ENCODE peak calls at places on chromosomes 5 and 9, in seven cellular contexts. One of them, this sample, is unnamed.

GRCh38 chr9:89179535-89179919 is 909 bp upstream of the SHC3 start:
- DNase-seq in naive thymus-derived CD4-positive, alpha-beta T cell: no peak
- DNase-seq in sciatic nerve: no peak
- DNase-seq in lung microvascular endothelial cell: peak; percentile 24
- DNase-seq in A549: peak; percentile 27
- DNase-seq in cardiac fibroblast: peak; percentile 72
- DNase-seq in stimulated activated CD8-positive, alpha-beta memory T cell treated with anti-CD3 and anti-CD28 coated beads, Interleukin-4, amount 100 ng/mL, for 24 hours: no peak
- DNase-seq in this sample: no peak

GRCh38 chr9:104774831-104775573 is 11.1 kb downstream of the NIPSNAP3B start:
- DNase-seq in sciatic nerve: no peak
- DNase-seq in stimulated activated CD8-positive, alpha-beta memory T cell treated with anti-CD3 and anti-CD28 coated beads, Interleukin-4, amount 100 ng/mL, for 24 hours: no peak
- DNase-seq in cardiac fibroblast: peak; percentile 33
- DNase-seq in naive thymus-derived CD4-positive, alpha-beta T cell: no peak
- DNase-seq in A549: no peak
- DNase-seq in lung microvascular endothelial cell: no peak
- DNase-seq in this sample: no peak

GRCh38 chr9:106797299-106797698 is 65.7 kb upstream of the ZNF462 start:
- DNase-seq in stimulated activated CD8-positive, alpha-beta memory T cell treated with anti-CD3 and anti-CD28 coated beads, Interleukin-4, amount 100 ng/mL, for 24 hours: no peak
- DNase-seq in naive thymus-derived CD4-positive, alpha-beta T cell: no peak
- DNase-seq in sciatic nerve: no peak
- DNase-seq in A549: peak; percentile 1
- DNase-seq in cardiac fibroblast: no peak
- DNase-seq in lung microvascular endothelial cell: no peak
- DNase-seq in this sample: no peak

GRCh38 chr5:125679522-125679921 is 743.7 kb upstream of the GRAMD2B start:
- DNase-seq in sciatic nerve: no peak
- DNase-seq in cardiac fibroblast: no peak
- DNase-seq in lung microvascular endothelial cell: no peak
- DNase-seq in naive thymus-derived CD4-positive, alpha-beta T cell: no peak
- DNase-seq in stimulated activated CD8-positive, alpha-beta memory T cell treated with anti-CD3 and anti-CD28 coated beads, Interleukin-4, amount 100 ng/mL, for 24 hours: no peak
- DNase-seq in A549: no peak
- DNase-seq in this sample: no peak

GRCh38 chr9:87640385-87640795 is 85.5 kb upstream of the CTSL start:
- DNase-seq in lung microvascular endothelial cell: peak; percentile 18
- DNase-seq in stimulated activated CD8-positive, alpha-beta memory T cell treated with anti-CD3 and anti-CD28 coated beads, Interleukin-4, amount 100 ng/mL, for 24 hours: no peak
- DNase-seq in naive thymus-derived CD4-positive, alpha-beta T cell: no peak
- DNase-seq in cardiac fibroblast: peak; percentile 94
- DNase-seq in sciatic nerve: no peak
- DNase-seq in A549: no peak
- DNase-seq in this sample: no peak

GRCh38 chr5:58207076-58207475 is 252.8 kb downstream of the PLK2 start:
- DNase-seq in lung microvascular endothelial cell: peak; percentile 32
- DNase-seq in sciatic nerve: no peak
- DNase-seq in cardiac fibroblast: no peak
- DNase-seq in naive thymus-derived CD4-positive, alpha-beta T cell: no peak
- DNase-seq in stimulated activated CD8-positive, alpha-beta memory T cell treated with anti-CD3 and anti-CD28 coated beads, Interleukin-4, amount 100 ng/mL, for 24 hours: no peak
- DNase-seq in A549: no peak
- DNase-seq in this sample: no peak

GRCh38 chr9:136457326-136457725 is 17.7 kb upstream of the INPP5E start:
- DNase-seq in naive thymus-derived CD4-positive, alpha-beta T cell: no peak
- DNase-seq in sciatic nerve: no peak
- DNase-seq in A549: no peak
- DNase-seq in lung microvascular endothelial cell: no peak
- DNase-seq in cardiac fibroblast: no peak
- DNase-seq in stimulated activated CD8-positive, alpha-beta memory T cell treated with anti-CD3 and anti-CD28 coated beads, Interleukin-4, amount 100 ng/mL, for 24 hours: no peak
- DNase-seq in this sample: no peak

GRCh38 chr5:151178779-151179488 is 21.4 kb upstream of the ANXA6 start:
- DNase-seq in sciatic nerve: no peak
- DNase-seq in naive thymus-derived CD4-positive, alpha-beta T cell: no peak
- DNase-seq in cardiac fibroblast: no peak
- DNase-seq in stimulated activated CD8-positive, alpha-beta memory T cell treated with anti-CD3 and anti-CD28 coated beads, Interleukin-4, amount 100 ng/mL, for 24 hours: no peak
- DNase-seq in A549: no peak
- DNase-seq in lung microvascular endothelial cell: no peak
- DNase-seq in this sample: no peak

GRCh38 chr9:306907-307306 is 92.2 kb downstream of the DOCK8 start:
- DNase-seq in naive thymus-derived CD4-positive, alpha-beta T cell: peak; percentile 65
- DNase-seq in A549: peak; percentile 28
- DNase-seq in sciatic nerve: no peak
- DNase-seq in lung microvascular endothelial cell: peak; percentile 20
- DNase-seq in cardiac fibroblast: no peak
- DNase-seq in stimulated activated CD8-positive, alpha-beta memory T cell treated with anti-CD3 and anti-CD28 coated beads, Interleukin-4, amount 100 ng/mL, for 24 hours: no peak
- DNase-seq in this sample: no peak

GRCh38 chr9:107142896-107143603 is 140.0 kb upstream of the RAD23B start:
- DNase-seq in stimulated activated CD8-positive, alpha-beta memory T cell treated with anti-CD3 and anti-CD28 coated beads, Interleukin-4, amount 100 ng/mL, for 24 hours: no peak
- DNase-seq in A549: no peak
- DNase-seq in lung microvascular endothelial cell: no peak
- DNase-seq in sciatic nerve: no peak
- DNase-seq in cardiac fibroblast: peak; percentile 46
- DNase-seq in naive thymus-derived CD4-positive, alpha-beta T cell: no peak
- DNase-seq in this sample: no peak

GRCh38 chr5:154654484-154655375 is 100.4 kb upstream of the LARP1 start:
- DNase-seq in cardiac fibroblast: peak; percentile 49
- DNase-seq in naive thymus-derived CD4-positive, alpha-beta T cell: no peak
- DNase-seq in sciatic nerve: no peak
- DNase-seq in lung microvascular endothelial cell: peak; percentile 59
- DNase-seq in A549: no peak
- DNase-seq in stimulated activated CD8-positive, alpha-beta memory T cell treated with anti-CD3 and anti-CD28 coated beads, Interleukin-4, amount 100 ng/mL, for 24 hours: no peak
- DNase-seq in this sample: no peak

GRCh38 chr9:26470287-26470686 is 422.3 kb downstream of the CAAP1 start:
- DNase-seq in lung microvascular endothelial cell: no peak
- DNase-seq in cardiac fibroblast: no peak
- DNase-seq in naive thymus-derived CD4-positive, alpha-beta T cell: no peak
- DNase-seq in stimulated activated CD8-positive, alpha-beta memory T cell treated with anti-CD3 and anti-CD28 coated beads, Interleukin-4, amount 100 ng/mL, for 24 hours: no peak
- DNase-seq in sciatic nerve: no peak
- DNase-seq in A549: no peak
- DNase-seq in this sample: no peak

GRCh38 chr9:104238668-104239067 is 144.6 kb downstream of the SMC2 start:
- DNase-seq in lung microvascular endothelial cell: no peak
- DNase-seq in stimulated activated CD8-positive, alpha-beta memory T cell treated with anti-CD3 and anti-CD28 coated beads, Interleukin-4, amount 100 ng/mL, for 24 hours: no peak
- DNase-seq in A549: no peak
- DNase-seq in sciatic nerve: no peak
- DNase-seq in naive thymus-derived CD4-positive, alpha-beta T cell: no peak
- DNase-seq in cardiac fibroblast: no peak
- DNase-seq in this sample: no peak

GRCh38 chr5:939368-939767 is 46.7 kb downstream of the TRIP13 start:
- DNase-seq in stimulated activated CD8-positive, alpha-beta memory T cell treated with anti-CD3 and anti-CD28 coated beads, Interleukin-4, amount 100 ng/mL, for 24 hours: no peak
- DNase-seq in A549: no peak
- DNase-seq in sciatic nerve: peak; percentile 42
- DNase-seq in cardiac fibroblast: no peak
- DNase-seq in lung microvascular endothelial cell: no peak
- DNase-seq in naive thymus-derived CD4-positive, alpha-beta T cell: no peak
- DNase-seq in this sample: no peak

GRCh38 chr5:127961764-127962148 is 121.8 kb upstream of the SLC12A2 start:
- DNase-seq in cardiac fibroblast: no peak
- DNase-seq in naive thymus-derived CD4-positive, alpha-beta T cell: no peak
- DNase-seq in lung microvascular endothelial cell: no peak
- DNase-seq in sciatic nerve: no peak
- DNase-seq in stimulated activated CD8-positive, alpha-beta memory T cell treated with anti-CD3 and anti-CD28 coated beads, Interleukin-4, amount 100 ng/mL, for 24 hours: no peak
- DNase-seq in A549: no peak
- DNase-seq in this sample: no peak

GRCh38 chr5:157358871-157359270 is 92.9 kb downstream of the CYFIP2 start:
- DNase-seq in lung microvascular endothelial cell: no peak
- DNase-seq in stimulated activated CD8-positive, alpha-beta memory T cell treated with anti-CD3 and anti-CD28 coated beads, Interleukin-4, amount 100 ng/mL, for 24 hours: no peak
- DNase-seq in cardiac fibroblast: no peak
- DNase-seq in sciatic nerve: no peak
- DNase-seq in naive thymus-derived CD4-positive, alpha-beta T cell: no peak
- DNase-seq in A549: no peak
- DNase-seq in this sample: no peak

GRCh38 chr9:121743441-121744001 is 92.1 kb downstream of the DAB2IP start:
- DNase-seq in lung microvascular endothelial cell: peak; percentile 88
- DNase-seq in naive thymus-derived CD4-positive, alpha-beta T cell: no peak
- DNase-seq in sciatic nerve: peak; percentile 86
- DNase-seq in cardiac fibroblast: peak; percentile 88
- DNase-seq in stimulated activated CD8-positive, alpha-beta memory T cell treated with anti-CD3 and anti-CD28 coated beads, Interleukin-4, amount 100 ng/mL, for 24 hours: no peak
- DNase-seq in A549: peak; percentile 85
- DNase-seq in this sample: peak; percentile 68

GRCh38 chr9:95845751-95846150 is 29.7 kb upstream of the ERCC6L2 start:
- DNase-seq in sciatic nerve: no peak
- DNase-seq in A549: no peak
- DNase-seq in naive thymus-derived CD4-positive, alpha-beta T cell: no peak
- DNase-seq in stimulated activated CD8-positive, alpha-beta memory T cell treated with anti-CD3 and anti-CD28 coated beads, Interleukin-4, amount 100 ng/mL, for 24 hours: no peak
- DNase-seq in cardiac fibroblast: no peak
- DNase-seq in lung microvascular endothelial cell: no peak
- DNase-seq in this sample: no peak

GRCh38 chr5:36728697-36729543 is 122.5 kb downstream of the SLC1A3 start:
- DNase-seq in cardiac fibroblast: peak; percentile 81
- DNase-seq in lung microvascular endothelial cell: peak; percentile 71
- DNase-seq in naive thymus-derived CD4-positive, alpha-beta T cell: peak; percentile 69
- DNase-seq in sciatic nerve: no peak
- DNase-seq in A549: peak; percentile 69
- DNase-seq in stimulated activated CD8-positive, alpha-beta memory T cell treated with anti-CD3 and anti-CD28 coated beads, Interleukin-4, amount 100 ng/mL, for 24 hours: no peak
- DNase-seq in this sample: peak; percentile 31

GRCh38 chr9:126206099-126206498 is 120.5 kb upstream of the MVB12B start:
- DNase-seq in naive thymus-derived CD4-positive, alpha-beta T cell: no peak
- DNase-seq in sciatic nerve: no peak
- DNase-seq in A549: no peak
- DNase-seq in cardiac fibroblast: no peak
- DNase-seq in stimulated activated CD8-positive, alpha-beta memory T cell treated with anti-CD3 and anti-CD28 coated beads, Interleukin-4, amount 100 ng/mL, for 24 hours: no peak
- DNase-seq in lung microvascular endothelial cell: no peak
- DNase-seq in this sample: no peak

GRCh38 chr5:146753618-146754123 is 124.9 kb downstream of the PPP2R2B start:
- DNase-seq in stimulated activated CD8-positive, alpha-beta memory T cell treated with anti-CD3 and anti-CD28 coated beads, Interleukin-4, amount 100 ng/mL, for 24 hours: no peak
- DNase-seq in cardiac fibroblast: no peak
- DNase-seq in A549: no peak
- DNase-seq in sciatic nerve: no peak
- DNase-seq in naive thymus-derived CD4-positive, alpha-beta T cell: peak; percentile 4
- DNase-seq in lung microvascular endothelial cell: no peak
- DNase-seq in this sample: no peak

GRCh38 chr5:124902097-124902821 is 155.8 kb upstream of the ZNF608 start:
- DNase-seq in A549: no peak
- DNase-seq in lung microvascular endothelial cell: peak; percentile 42
- DNase-seq in sciatic nerve: no peak
- DNase-seq in cardiac fibroblast: peak; percentile 30
- DNase-seq in naive thymus-derived CD4-positive, alpha-beta T cell: no peak
- DNase-seq in stimulated activated CD8-positive, alpha-beta memory T cell treated with anti-CD3 and anti-CD28 coated beads, Interleukin-4, amount 100 ng/mL, for 24 hours: no peak
- DNase-seq in this sample: no peak

GRCh38 chr5:3101561-3101960 is 350.1 kb upstream of the IRX2 start:
- DNase-seq in lung microvascular endothelial cell: no peak
- DNase-seq in naive thymus-derived CD4-positive, alpha-beta T cell: no peak
- DNase-seq in stimulated activated CD8-positive, alpha-beta memory T cell treated with anti-CD3 and anti-CD28 coated beads, Interleukin-4, amount 100 ng/mL, for 24 hours: no peak
- DNase-seq in cardiac fibroblast: no peak
- DNase-seq in sciatic nerve: no peak
- DNase-seq in A549: no peak
- DNase-seq in this sample: no peak

GRCh38 chr5:75048457-75048953 is 3.9 kb downstream of the GCNT4 start:
- DNase-seq in sciatic nerve: no peak
- DNase-seq in stimulated activated CD8-positive, alpha-beta memory T cell treated with anti-CD3 and anti-CD28 coated beads, Interleukin-4, amount 100 ng/mL, for 24 hours: no peak
- DNase-seq in cardiac fibroblast: no peak
- DNase-seq in naive thymus-derived CD4-positive, alpha-beta T cell: no peak
- DNase-seq in A549: no peak
- DNase-seq in lung microvascular endothelial cell: no peak
- DNase-seq in this sample: peak; percentile 29

GRCh38 chr5:132414634-132415377 is 45.3 kb downstream of the SLC22A5 start:
- DNase-seq in cardiac fibroblast: peak; percentile 75
- DNase-seq in lung microvascular endothelial cell: peak; percentile 75
- DNase-seq in A549: peak; percentile 67
- DNase-seq in stimulated activated CD8-positive, alpha-beta memory T cell treated with anti-CD3 and anti-CD28 coated beads, Interleukin-4, amount 100 ng/mL, for 24 hours: no peak
- DNase-seq in naive thymus-derived CD4-positive, alpha-beta T cell: no peak
- DNase-seq in sciatic nerve: no peak
- DNase-seq in this sample: no peak

GRCh38 chr5:149437369-149438040 is 58.4 kb upstream of the IL17B start:
- DNase-seq in naive thymus-derived CD4-positive, alpha-beta T cell: no peak
- DNase-seq in sciatic nerve: no peak
- DNase-seq in stimulated activated CD8-positive, alpha-beta memory T cell treated with anti-CD3 and anti-CD28 coated beads, Interleukin-4, amount 100 ng/mL, for 24 hours: no peak
- DNase-seq in lung microvascular endothelial cell: no peak
- DNase-seq in A549: no peak
- DNase-seq in cardiac fibroblast: no peak
- DNase-seq in this sample: no peak

GRCh38 chr5:120532835-120533234 is 68.7 kb downstream of the PRR16 start:
- DNase-seq in cardiac fibroblast: no peak
- DNase-seq in A549: no peak
- DNase-seq in stimulated activated CD8-positive, alpha-beta memory T cell treated with anti-CD3 and anti-CD28 coated beads, Interleukin-4, amount 100 ng/mL, for 24 hours: no peak
- DNase-seq in naive thymus-derived CD4-positive, alpha-beta T cell: no peak
- DNase-seq in lung microvascular endothelial cell: no peak
- DNase-seq in sciatic nerve: no peak
- DNase-seq in this sample: no peak

GRCh38 chr5:68137451-68138190 is 77.9 kb upstream of the PIK3R1 start:
- DNase-seq in stimulated activated CD8-positive, alpha-beta memory T cell treated with anti-CD3 and anti-CD28 coated beads, Interleukin-4, amount 100 ng/mL, for 24 hours: no peak
- DNase-seq in A549: no peak
- DNase-seq in sciatic nerve: no peak
- DNase-seq in cardiac fibroblast: no peak
- DNase-seq in lung microvascular endothelial cell: no peak
- DNase-seq in naive thymus-derived CD4-positive, alpha-beta T cell: no peak
- DNase-seq in this sample: peak; percentile 72

GRCh38 chr5:157574456-157575095 is 999 bp downstream of the ADAM19 start:
- DNase-seq in naive thymus-derived CD4-positive, alpha-beta T cell: no peak
- DNase-seq in sciatic nerve: no peak
- DNase-seq in stimulated activated CD8-positive, alpha-beta memory T cell treated with anti-CD3 and anti-CD28 coated beads, Interleukin-4, amount 100 ng/mL, for 24 hours: no peak
- DNase-seq in A549: no peak
- DNase-seq in cardiac fibroblast: no peak
- DNase-seq in lung microvascular endothelial cell: peak; percentile 36
- DNase-seq in this sample: no peak

GRCh38 chr9:31719262-31719661 is 665.2 kb upstream of the ACO1 start:
- DNase-seq in A549: no peak
- DNase-seq in lung microvascular endothelial cell: no peak
- DNase-seq in naive thymus-derived CD4-positive, alpha-beta T cell: no peak
- DNase-seq in cardiac fibroblast: no peak
- DNase-seq in sciatic nerve: no peak
- DNase-seq in stimulated activated CD8-positive, alpha-beta memory T cell treated with anti-CD3 and anti-CD28 coated beads, Interleukin-4, amount 100 ng/mL, for 24 hours: no peak
- DNase-seq in this sample: no peak

GRCh38 chr5:59648949-59649921 is 244.3 kb downstream of the PDE4D start:
- DNase-seq in sciatic nerve: no peak
- DNase-seq in stimulated activated CD8-positive, alpha-beta memory T cell treated with anti-CD3 and anti-CD28 coated beads, Interleukin-4, amount 100 ng/mL, for 24 hours: no peak
- DNase-seq in naive thymus-derived CD4-positive, alpha-beta T cell: no peak
- DNase-seq in lung microvascular endothelial cell: peak; percentile 81
- DNase-seq in A549: no peak
- DNase-seq in cardiac fibroblast: peak; percentile 88
- DNase-seq in this sample: no peak

GRCh38 chr5:51882647-51883046 is 499.4 kb downstream of the ISL1 start:
- DNase-seq in sciatic nerve: no peak
- DNase-seq in A549: no peak
- DNase-seq in stimulated activated CD8-positive, alpha-beta memory T cell treated with anti-CD3 and anti-CD28 coated beads, Interleukin-4, amount 100 ng/mL, for 24 hours: no peak
- DNase-seq in cardiac fibroblast: no peak
- DNase-seq in lung microvascular endothelial cell: no peak
- DNase-seq in naive thymus-derived CD4-positive, alpha-beta T cell: no peak
- DNase-seq in this sample: no peak

GRCh38 chr5:43063731-43064171 is 23.6 kb upstream of the ANXA2R start:
- DNase-seq in cardiac fibroblast: peak; percentile 69
- DNase-seq in naive thymus-derived CD4-positive, alpha-beta T cell: no peak
- DNase-seq in stimulated activated CD8-positive, alpha-beta memory T cell treated with anti-CD3 and anti-CD28 coated beads, Interleukin-4, amount 100 ng/mL, for 24 hours: no peak
- DNase-seq in A549: peak; percentile 76
- DNase-seq in sciatic nerve: no peak
- DNase-seq in lung microvascular endothelial cell: no peak
- DNase-seq in this sample: no peak

GRCh38 chr9:79240774-79241173 is 331.0 kb upstream of the TLE4 start:
- DNase-seq in A549: no peak
- DNase-seq in naive thymus-derived CD4-positive, alpha-beta T cell: no peak
- DNase-seq in stimulated activated CD8-positive, alpha-beta memory T cell treated with anti-CD3 and anti-CD28 coated beads, Interleukin-4, amount 100 ng/mL, for 24 hours: no peak
- DNase-seq in cardiac fibroblast: no peak
- DNase-seq in lung microvascular endothelial cell: no peak
- DNase-seq in sciatic nerve: no peak
- DNase-seq in this sample: no peak

This sample was measured in GM04504.